ENCODE peak calls at places on chromosomes 3 and 15, in five cellular contexts. C, D, H, V and W are unnamed samples.

GRCh38 chr15:42974202-42974862 is 53.8 kb upstream of the TTBK2 start:
- DNase-seq in H (no peak), C (no peak), D (no peak), V (no peak), W (no peak)

GRCh38 chr3:14543446-14543845 is 3.3 kb upstream of the GRIP2 start:
- DNase-seq in D (no peak), H (no peak), V (no peak), C (no peak), W (no peak)

GRCh38 chr15:81863157-81863556 is 182.7 kb downstream of the MEX3B start:
- DNase-seq in D (no peak), H (no peak), C (no peak), V (no peak), W (no peak)

GRCh38 chr15:27686376-27686775 is 412.7 kb downstream of the OCA2 start:
- DNase-seq in V (no peak), H (no peak), D (no peak), C (no peak), W (no peak)

GRCh38 chr3:156628095-156628690 is 46.2 kb upstream of the TIPARP start:
- DNase-seq in H (no peak), V (no peak), D (no peak), C (peak), W (no peak)

GRCh38 chr15:55872471-55872870 is 120.9 kb downstream of the NEDD4 start:
- DNase-seq in C (no peak), D (no peak), H (no peak), V (no peak), W (no peak)

GRCh38 chr3:142315083-142315482 is 89.7 kb upstream of the GK5 start:
- DNase-seq in C (peak), V (no peak), D (no peak), H (no peak), W (no peak)

GRCh38 chr3:149299938-149300791 is 33.3 kb downstream of the TM4SF18 start:
- DNase-seq in V (no peak), H (peak), C (peak), D (no peak), W (peak)

GRCh38 chr3:144127700-144128099 is 156.1 kb downstream of the DIPK2A start:
- DNase-seq in D (no peak), H (no peak), V (no peak), C (no peak), W (no peak)

GRCh38 chr3:167773584-167773983 is 38.1 kb downstream of the SERPINI1 start:
- DNase-seq in V (no peak), C (no peak), H (peak), D (no peak), W (no peak)

GRCh38 chr3:21466491-21466890 is 284.5 kb downstream of the ZNF385D start:
- DNase-seq in D (no peak), H (no peak), C (no peak), V (no peak), W (no peak)

GRCh38 chr3:187305881-187306280 is 14.3 kb upstream of the MASP1 start:
- DNase-seq in V (no peak), D (no peak), C (no peak), H (no peak), W (no peak)

GRCh38 chr3:124780767-124781485 is 50.7 kb downstream of the UMPS start:
- DNase-seq in D (no peak), V (no peak), H (no peak), C (no peak), W (no peak)
- TF ChIP-seq POLR2AphosphoS5 in D (no peak), V (no peak), H (no peak), C (no peak), W (no peak)

GRCh38 chr3:124694486-124694885 is 35.8 kb upstream of the UMPS start:
- DNase-seq in H (no peak), V (no peak), C (no peak), D (no peak), W (no peak)

GRCh38 chr3:124686028-124686670 is 44.1 kb upstream of the UMPS start:
- DNase-seq in V (no peak), C (no peak), H (no peak), D (no peak), W (no peak)

GRCh38 chr3:124691599-124691998 is 38.7 kb upstream of the UMPS start:
- DNase-seq in H (no peak), V (no peak), D (no peak), C (peak), W (no peak)

GRCh38 chr3:124685481-124685880 is 44.8 kb upstream of the UMPS start:
- DNase-seq in H (no peak), C (no peak), V (no peak), D (no peak), W (no peak)

GRCh38 chr3:124688580-124689454 is 41.4 kb upstream of the UMPS start:
- DNase-seq in D (peak), C (peak), V (peak), H (peak), W (peak)
- TF ChIP-seq CEBPB in D (no peak), C (no peak), V (no peak), H (no peak), W (no peak)

GRCh38 chr15:39672666-39673065 is 91.8 kb downstream of the THBS1 start:
- DNase-seq in V (no peak), C (no peak), H (no peak), D (no peak), W (no peak)
- H3K4me2 ChIP-seq in V (no peak), C (no peak), H (no peak), D (no peak), W (no peak)

GRCh38 chr3:185934726-185935464 is 2.9 kb downstream of the TRA2B start:
- DNase-seq in C (no peak), H (no peak), D (no peak), V (no peak), W (no peak)

GRCh38 chr3:185937689-185938374 is at the start of gene TRA2B:
- DNase-seq in V (peak), D (peak), C (peak), H (peak), W (peak)

GRCh38 chr3:185939721-185940120 is 1.9 kb upstream of the TRA2B start:
- DNase-seq in C (no peak), D (no peak), V (no peak), H (no peak), W (no peak)

GRCh38 chr3:185935465-185936263 is 2.1 kb downstream of the TRA2B start:
- DNase-seq in D (peak), V (no peak), H (no peak), C (no peak), W (no peak)

GRCh38 chr3:185936814-185937688 is 763 bp downstream of the TRA2B start:
- DNase-seq in D (peak), C (peak), H (peak), V (peak), W (peak)
- TF ChIP-seq POLR2AphosphoS5 in D (peak), C (peak), H (no peak), V (peak), W (peak)

GRCh38 chr15:37106490-37107001 is 6.2 kb upstream of the MEIS2 start:
- DNase-seq in C (no peak), V (no peak), H (no peak), D (no peak), W (no peak)
- TF ChIP-seq CEBPB in C (no peak), V (no peak), H (no peak), D (no peak), W (no peak)

DNA sequence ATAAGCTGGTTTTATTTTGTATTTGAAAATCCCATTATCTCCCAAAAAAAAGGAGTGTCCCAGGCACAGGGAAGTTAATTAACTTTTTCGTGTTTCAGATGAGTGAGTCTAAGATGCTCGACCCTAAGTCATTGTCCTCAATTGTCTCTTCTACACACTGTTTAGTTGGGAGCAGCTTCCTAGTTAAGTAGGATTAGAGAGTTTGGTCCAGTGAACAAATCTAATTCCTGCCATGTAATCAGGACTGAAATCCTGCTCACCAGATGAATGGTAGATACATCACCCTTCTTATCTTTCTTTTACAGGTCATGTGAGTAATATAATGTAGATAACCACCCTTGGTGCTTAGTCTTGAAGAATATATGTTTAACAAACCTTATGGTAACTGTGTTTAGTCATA is 228.9 kb upstream of the MANF start:
- DNase-seq in V (no peak), C (no peak), D (no peak), H (no peak), W (no peak)
- H3K4me2 ChIP-seq in V (no peak), C (no peak), D (no peak), H (no peak), W (no peak)

DNA sequence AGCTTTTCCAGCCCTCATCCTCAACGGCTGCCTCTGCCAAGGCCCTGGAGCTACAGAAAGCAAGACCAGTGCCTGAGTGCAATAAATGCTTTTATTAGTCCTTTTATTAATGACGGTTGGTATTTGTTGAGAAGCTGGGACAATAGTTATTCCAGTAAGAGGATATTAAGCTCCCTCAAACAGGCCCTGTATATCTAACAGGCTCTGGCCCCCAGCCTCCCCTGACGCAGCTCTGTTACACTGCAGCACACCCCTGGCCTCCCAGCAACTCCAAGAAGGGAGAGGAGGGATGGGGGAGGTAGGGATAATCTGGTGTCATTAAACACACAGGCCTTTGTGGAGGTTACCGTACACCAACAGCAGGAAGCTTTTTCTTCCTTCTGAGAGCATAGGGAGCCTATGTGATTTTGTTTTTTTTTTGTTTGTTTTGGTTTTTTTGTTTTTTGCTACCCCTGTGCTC is 30.8 kb upstream of the MAGEF1 start:
- DNase-seq in C (no peak), D (no peak), H (no peak), V (no peak), W (no peak)
- TF ChIP-seq POLR2AphosphoS5 in C (no peak), D (no peak), H (no peak), V (no peak), W (no peak)